ENCODE peak calls at places on chromosomes 4 and X, in seven cellular contexts. One of them, this sample, is unnamed.

GRCh38 chr4:95835672-95836071 is 4.2 kb upstream of the PDHA2 start:
- DNase-seq in neural progenitor cell: peak; percentile 51
- DNase-seq in psoas muscle: no peak
- DNase-seq in heart left ventricle: no peak
- DNase-seq in stomach: no peak
- DNase-seq in GM23338: peak; percentile 73
- DNase-seq in astrocyte: no peak
- DNase-seq in this sample: no peak

GRCh38 chrX:150623583-150623982 is 55.2 kb downstream of the MTM1 start:
- DNase-seq in neural progenitor cell: no peak
- DNase-seq in psoas muscle: no peak
- DNase-seq in heart left ventricle: no peak
- DNase-seq in stomach: no peak
- DNase-seq in GM23338: no peak
- DNase-seq in astrocyte: no peak
- DNase-seq in this sample: no peak

GRCh38 chr4:158778065-158778711 is 9.4 kb downstream of the FNIP2 start:
- DNase-seq in neural progenitor cell: no peak
- DNase-seq in psoas muscle: no peak
- DNase-seq in heart left ventricle: no peak
- DNase-seq in stomach: no peak
- DNase-seq in GM23338: no peak
- DNase-seq in astrocyte: no peak
- DNase-seq in this sample: no peak

GRCh38 chr4:71553605-71554004 is 214.8 kb downstream of the SLC4A4 start:
- DNase-seq in neural progenitor cell: peak; percentile 13
- DNase-seq in psoas muscle: no peak
- DNase-seq in heart left ventricle: no peak
- DNase-seq in stomach: no peak
- DNase-seq in GM23338: peak; percentile 56
- DNase-seq in astrocyte: no peak
- DNase-seq in this sample: no peak

GRCh38 chrX:109732319-109732779 is 708 bp downstream of the ACSL4 start:
- DNase-seq in neural progenitor cell: peak; percentile 25
- DNase-seq in psoas muscle: no peak
- DNase-seq in heart left ventricle: no peak
- DNase-seq in stomach: no peak
- DNase-seq in GM23338: peak; percentile 22
- DNase-seq in astrocyte: peak; percentile 65
- DNase-seq in this sample: no peak

GRCh38 chrX:141632124-141632523 is 42.6 kb downstream of the SPANXA2 start:
- DNase-seq in neural progenitor cell: no peak
- DNase-seq in psoas muscle: no peak
- DNase-seq in heart left ventricle: no peak
- DNase-seq in stomach: no peak
- DNase-seq in GM23338: no peak
- DNase-seq in astrocyte: peak; percentile 25
- DNase-seq in this sample: no peak

GRCh38 chrX:119340606-119341205 is 58.4 kb upstream of the SLC25A43 start:
- DNase-seq in neural progenitor cell: no peak
- DNase-seq in psoas muscle: no peak
- DNase-seq in heart left ventricle: no peak
- DNase-seq in stomach: no peak
- DNase-seq in GM23338: no peak
- DNase-seq in astrocyte: no peak
- DNase-seq in this sample: no peak

GRCh38 chr4:85790582-85790981 is 315.6 kb downstream of the ARHGAP24 start:
- DNase-seq in neural progenitor cell: no peak
- DNase-seq in psoas muscle: no peak
- DNase-seq in heart left ventricle: no peak
- DNase-seq in stomach: no peak
- DNase-seq in GM23338: no peak
- DNase-seq in astrocyte: peak; percentile 80
- DNase-seq in this sample: no peak

GRCh38 chr4:158176108-158176507 is 3.3 kb upstream of the GASK1B start:
- DNase-seq in neural progenitor cell: no peak
- DNase-seq in psoas muscle: no peak
- DNase-seq in heart left ventricle: no peak
- DNase-seq in stomach: peak; percentile 71
- DNase-seq in GM23338: no peak
- DNase-seq in astrocyte: peak; percentile 60
- DNase-seq in this sample: no peak

GRCh38 chr4:185183622-185184281 is 20.0 kb downstream of the CFAP97 start:
- DNase-seq in neural progenitor cell: peak; percentile 83
- DNase-seq in psoas muscle: peak; percentile 59
- DNase-seq in heart left ventricle: peak; percentile 85
- DNase-seq in stomach: peak; percentile 90
- DNase-seq in GM23338: peak; percentile 93
- DNase-seq in astrocyte: peak; percentile 75
- DNase-seq in this sample: peak; percentile 71

GRCh38 chr4:104491826-104492771 is 2.6 kb downstream of the CXXC4 start:
- DNase-seq in neural progenitor cell: peak; percentile 82
- DNase-seq in psoas muscle: no peak
- DNase-seq in heart left ventricle: no peak
- DNase-seq in stomach: no peak
- DNase-seq in GM23338: peak; percentile 74
- DNase-seq in astrocyte: peak; percentile 29
- DNase-seq in this sample: no peak

GRCh38 chrX:9911479-9911878 is 55.7 kb upstream of the CLDN34 start:
- DNase-seq in neural progenitor cell: no peak
- DNase-seq in psoas muscle: no peak
- DNase-seq in heart left ventricle: no peak
- DNase-seq in stomach: no peak
- DNase-seq in GM23338: no peak
- DNase-seq in astrocyte: peak; percentile 72
- DNase-seq in this sample: no peak

GRCh38 chr4:185730387-185730786 is 81.6 kb downstream of the SORBS2 start:
- DNase-seq in neural progenitor cell: peak; percentile 63
- DNase-seq in psoas muscle: no peak
- DNase-seq in heart left ventricle: no peak
- DNase-seq in stomach: no peak
- DNase-seq in GM23338: peak; percentile 55
- DNase-seq in astrocyte: peak; percentile 63
- DNase-seq in this sample: no peak

GRCh38 chr4:100986360-100986868 is 360.9 kb downstream of the PPP3CA start:
- DNase-seq in neural progenitor cell: peak; percentile 84
- DNase-seq in psoas muscle: no peak
- DNase-seq in heart left ventricle: no peak
- DNase-seq in stomach: no peak
- DNase-seq in GM23338: peak; percentile 69
- DNase-seq in astrocyte: peak; percentile 91
- DNase-seq in this sample: no peak

GRCh38 chrX:13001961-13002671 is 27.2 kb downstream of the TMSB4X start:
- DNase-seq in neural progenitor cell: no peak
- DNase-seq in psoas muscle: no peak
- DNase-seq in heart left ventricle: no peak
- DNase-seq in stomach: no peak
- DNase-seq in GM23338: no peak
- DNase-seq in astrocyte: no peak
- DNase-seq in this sample: no peak

GRCh38 chrX:129748265-129748664 is 9.5 kb downstream of the XPNPEP2 start:
- DNase-seq in neural progenitor cell: no peak
- DNase-seq in psoas muscle: no peak
- DNase-seq in heart left ventricle: peak; percentile 18
- DNase-seq in stomach: no peak
- DNase-seq in GM23338: no peak
- DNase-seq in astrocyte: peak; percentile 87
- DNase-seq in this sample: peak; percentile 39

GRCh38 chr4:786861-787300 is 39.0 kb downstream of the CPLX1 start:
- DNase-seq in neural progenitor cell: no peak
- DNase-seq in psoas muscle: no peak
- DNase-seq in heart left ventricle: peak; percentile 63
- DNase-seq in stomach: no peak
- DNase-seq in GM23338: no peak
- DNase-seq in astrocyte: no peak
- DNase-seq in this sample: no peak

GRCh38 chrX:112840382-112841113 is at the start of gene AMOT:
- DNase-seq in neural progenitor cell: peak; percentile 96
- DNase-seq in psoas muscle: peak; percentile 79
- DNase-seq in heart left ventricle: peak; percentile 84
- DNase-seq in stomach: peak; percentile 71
- DNase-seq in GM23338: peak; percentile 84
- DNase-seq in astrocyte: peak; percentile 57
- DNase-seq in this sample: peak; percentile 69

GRCh38 chrX:120308959-120309872 is 2.0 kb downstream of the TMEM255A start:
- DNase-seq in neural progenitor cell: peak; percentile 82
- DNase-seq in psoas muscle: peak; percentile 52
- DNase-seq in heart left ventricle: peak; percentile 43
- DNase-seq in stomach: peak; percentile 65
- DNase-seq in GM23338: peak; percentile 80
- DNase-seq in astrocyte: peak; percentile 65
- DNase-seq in this sample: peak; percentile 53

GRCh38 chr4:2049381-2049780 is 9.7 kb upstream of the NAT8L start:
- DNase-seq in neural progenitor cell: no peak
- DNase-seq in psoas muscle: no peak
- DNase-seq in heart left ventricle: no peak
- DNase-seq in stomach: no peak
- DNase-seq in GM23338: no peak
- DNase-seq in astrocyte: no peak
- DNase-seq in this sample: no peak

GRCh38 chr4:23728393-23728792 is 161.5 kb downstream of the PPARGC1A start:
- DNase-seq in neural progenitor cell: no peak
- DNase-seq in psoas muscle: no peak
- DNase-seq in heart left ventricle: no peak
- DNase-seq in stomach: no peak
- DNase-seq in GM23338: no peak
- DNase-seq in astrocyte: peak; percentile 99
- DNase-seq in this sample: no peak

GRCh38 chrX:105117621-105118020 is 102.9 kb downstream of the TEX13A start:
- DNase-seq in neural progenitor cell: no peak
- DNase-seq in psoas muscle: no peak
- DNase-seq in heart left ventricle: no peak
- DNase-seq in stomach: no peak
- DNase-seq in GM23338: no peak
- DNase-seq in astrocyte: no peak
- DNase-seq in this sample: no peak

DNA sequence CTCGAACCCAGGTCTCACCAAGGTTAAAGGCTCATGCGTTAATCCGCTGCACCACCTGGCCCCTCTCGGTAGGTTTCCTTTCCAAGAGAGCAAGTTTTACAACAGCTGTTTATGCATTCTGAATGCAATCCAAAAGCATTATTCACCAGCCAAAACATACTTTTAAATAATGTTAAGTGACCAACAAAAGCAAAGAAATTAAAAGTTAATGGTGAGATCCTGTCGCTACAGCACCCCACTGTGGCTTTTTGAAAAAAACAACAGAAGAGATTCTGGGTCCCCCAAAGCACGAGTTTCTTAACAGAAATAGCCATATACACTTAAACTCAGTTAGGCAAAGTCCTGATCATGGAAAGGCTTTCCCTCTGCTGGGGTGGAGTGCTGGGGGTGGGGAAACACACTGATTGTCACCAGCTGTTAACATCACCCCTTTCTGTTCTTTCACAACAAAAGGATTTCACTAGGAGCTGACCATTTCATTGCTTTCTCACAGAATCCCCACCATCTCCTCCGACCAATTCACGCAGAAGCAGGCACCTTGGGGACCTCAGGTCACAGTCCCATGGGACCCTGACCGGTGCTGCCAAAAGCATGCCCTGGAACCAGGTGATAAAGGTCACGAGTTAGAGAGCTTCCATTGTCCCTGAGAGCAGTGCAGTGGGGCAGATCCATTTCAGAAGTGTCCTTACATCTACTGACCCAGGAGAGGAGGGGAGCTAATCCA is 51.2 kb downstream of the ZNF827 start:
- DNase-seq in neural progenitor cell: no peak
- DNase-seq in psoas muscle: peak; percentile 33
- DNase-seq in heart left ventricle: no peak
- DNase-seq in stomach: no peak
- DNase-seq in GM23338: peak; percentile 58
- DNase-seq in astrocyte: peak; percentile 66
- DNase-seq in this sample: peak; percentile 44
- H3K27ac ChIP-seq in neural progenitor cell: no peak overlapping the region
- H3K27ac ChIP-seq in psoas muscle: peak overlapping the region; percentile 57
- H3K27ac ChIP-seq in heart left ventricle: peak overlapping the region; percentile 57
- H3K27ac ChIP-seq in stomach: peak overlapping the region; percentile 17
- H3K27ac ChIP-seq in GM23338: peak overlapping the region; percentile 95
- H3K27ac ChIP-seq in astrocyte: peak overlapping the region; percentile 7
- H3K27ac ChIP-seq in this sample: peak overlapping the region; percentile 77

GRCh38 chrX:134761788-134762187 is 103.5 kb upstream of the PLAC1 start:
- DNase-seq in neural progenitor cell: no peak
- DNase-seq in psoas muscle: no peak
- DNase-seq in heart left ventricle: no peak
- DNase-seq in stomach: no peak
- DNase-seq in GM23338: peak; percentile 36
- DNase-seq in astrocyte: no peak
- DNase-seq in this sample: no peak

GRCh38 chrX:134758652-134759051 is 100.4 kb upstream of the PLAC1 start:
- DNase-seq in neural progenitor cell: no peak
- DNase-seq in psoas muscle: no peak
- DNase-seq in heart left ventricle: no peak
- DNase-seq in stomach: no peak
- DNase-seq in GM23338: no peak
- DNase-seq in astrocyte: no peak
- DNase-seq in this sample: no peak

GRCh38 chrX:134760671-134761070 is 102.4 kb upstream of the PLAC1 start:
- DNase-seq in neural progenitor cell: no peak
- DNase-seq in psoas muscle: no peak
- DNase-seq in heart left ventricle: peak; percentile 17
- DNase-seq in stomach: no peak
- DNase-seq in GM23338: no peak
- DNase-seq in astrocyte: no peak
- DNase-seq in this sample: no peak

GRCh38 chrX:134764202-134764785 is 106.0 kb upstream of the PLAC1 start:
- DNase-seq in neural progenitor cell: peak; percentile 18
- DNase-seq in psoas muscle: no peak
- DNase-seq in heart left ventricle: no peak
- DNase-seq in stomach: no peak
- DNase-seq in GM23338: peak; percentile 87
- DNase-seq in astrocyte: no peak
- DNase-seq in this sample: no peak
- TF ChIP-seq CTCF in neural progenitor cell: peak; percentile 41
- TF ChIP-seq CTCF in psoas muscle: no peak
- TF ChIP-seq CTCF in heart left ventricle: no peak
- TF ChIP-seq CTCF in stomach: no peak
- TF ChIP-seq CTCF in GM23338: peak; percentile 52
- TF ChIP-seq CTCF in astrocyte: peak; percentile 5
- TF ChIP-seq CTCF in this sample: no peak

GRCh38 chr4:172838943-172839342 is 329.7 kb upstream of the GALNT7 start:
- DNase-seq in neural progenitor cell: no peak
- DNase-seq in psoas muscle: no peak
- DNase-seq in heart left ventricle: no peak
- DNase-seq in stomach: no peak
- DNase-seq in GM23338: no peak
- DNase-seq in astrocyte: no peak
- DNase-seq in this sample: no peak
- H3K27ac ChIP-seq in neural progenitor cell: no peak overlapping the region
- H3K27ac ChIP-seq in psoas muscle: no peak overlapping the region
- H3K27ac ChIP-seq in heart left ventricle: no peak overlapping the region
- H3K27ac ChIP-seq in stomach: no peak overlapping the region
- H3K27ac ChIP-seq in GM23338: no peak overlapping the region
- H3K27ac ChIP-seq in astrocyte: no peak overlapping the region
- H3K27ac ChIP-seq in this sample: no peak overlapping the region

DNA sequence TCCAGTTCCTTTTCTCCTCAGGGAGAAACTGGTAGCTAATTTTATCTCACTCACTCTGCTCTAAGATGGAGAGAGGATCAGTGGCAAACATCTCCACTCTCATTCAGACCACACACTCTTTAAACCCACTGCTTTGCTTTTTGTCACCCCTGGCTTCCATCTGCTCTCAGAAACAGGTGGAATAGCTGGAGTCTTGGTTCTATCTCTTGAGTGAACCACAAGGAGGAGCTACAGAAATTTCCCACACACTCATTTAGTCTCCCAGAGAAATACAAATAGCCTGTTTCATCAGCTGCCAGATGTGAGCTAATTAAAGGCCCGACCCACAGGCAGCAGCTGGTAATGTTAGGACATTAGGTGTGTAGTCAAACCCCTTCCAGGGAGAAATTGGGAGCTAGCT is 96.6 kb downstream of the STPG2 start:
- DNase-seq in neural progenitor cell: peak; percentile 13
- DNase-seq in psoas muscle: no peak
- DNase-seq in heart left ventricle: no peak
- DNase-seq in stomach: no peak
- DNase-seq in GM23338: peak; percentile 74
- DNase-seq in astrocyte: no peak
- DNase-seq in this sample: no peak
- TF ChIP-seq CTCF in neural progenitor cell: no peak
- TF ChIP-seq CTCF in psoas muscle: no peak
- TF ChIP-seq CTCF in heart left ventricle: no peak
- TF ChIP-seq CTCF in stomach: no peak
- TF ChIP-seq CTCF in GM23338: peak; percentile 58
- TF ChIP-seq CTCF in astrocyte: no peak
- TF ChIP-seq CTCF in this sample: no peak

This sample was measured in gastrocnemius medialis.